ENCODE peak calls at places on chromosome 20, in ten cellular contexts. One of them, this sample, is unnamed.

GRCh38 chr20:32507998-32508774 is 76.9 kb downstream of the NOL4L start:
- DNase-seq in dorsolateral prefrontal cortex: peak
- DNase-seq in astrocyte of the cerebellum: no peak
- DNase-seq in BE2C: no peak
- DNase-seq in fibroblast of lung: no peak
- DNase-seq in choroid plexus epithelial cell: no peak
- DNase-seq in cardiac muscle cell: no peak
- DNase-seq in AG04449: no peak
- DNase-seq in trophoblast cell: no peak
- DNase-seq in heart left ventricle: no peak
- DNase-seq in this sample: no peak

GRCh38 chr20:17748279-17748678 is 48.5 kb downstream of the BANF2 start:
- DNase-seq in dorsolateral prefrontal cortex: no peak
- DNase-seq in astrocyte of the cerebellum: no peak
- DNase-seq in BE2C: no peak
- DNase-seq in fibroblast of lung: no peak
- DNase-seq in choroid plexus epithelial cell: no peak
- DNase-seq in cardiac muscle cell: no peak
- DNase-seq in AG04449: no peak
- DNase-seq in trophoblast cell: no peak
- DNase-seq in heart left ventricle: no peak
- DNase-seq in this sample: no peak

GRCh38 chr20:23641936-23642751 is 4.4 kb upstream of the CST3 start:
- DNase-seq in dorsolateral prefrontal cortex: no peak
- DNase-seq in astrocyte of the cerebellum: no peak
- DNase-seq in BE2C: peak
- DNase-seq in fibroblast of lung: peak
- DNase-seq in choroid plexus epithelial cell: peak
- DNase-seq in cardiac muscle cell: no peak
- DNase-seq in AG04449: peak
- DNase-seq in trophoblast cell: peak
- DNase-seq in heart left ventricle: no peak
- DNase-seq in this sample: peak

GRCh38 chr20:8067082-8067481 is 47.5 kb upstream of the TMX4 start:
- DNase-seq in dorsolateral prefrontal cortex: no peak
- DNase-seq in astrocyte of the cerebellum: no peak
- DNase-seq in BE2C: no peak
- DNase-seq in fibroblast of lung: no peak
- DNase-seq in choroid plexus epithelial cell: no peak
- DNase-seq in cardiac muscle cell: no peak
- DNase-seq in AG04449: no peak
- DNase-seq in trophoblast cell: no peak
- DNase-seq in heart left ventricle: no peak
- DNase-seq in this sample: no peak

GRCh38 chr20:32289661-32290431 is 12.4 kb downstream of the KIF3B start:
- DNase-seq in dorsolateral prefrontal cortex: no peak
- DNase-seq in astrocyte of the cerebellum: no peak
- DNase-seq in BE2C: no peak
- DNase-seq in fibroblast of lung: no peak
- DNase-seq in choroid plexus epithelial cell: no peak
- DNase-seq in cardiac muscle cell: no peak
- DNase-seq in AG04449: no peak
- DNase-seq in trophoblast cell: no peak
- DNase-seq in heart left ventricle: no peak
- DNase-seq in this sample: no peak

GRCh38 chr20:9839626-9840025 is 750 bp upstream of the PAK5 start:
- DNase-seq in dorsolateral prefrontal cortex: no peak
- DNase-seq in astrocyte of the cerebellum: no peak
- DNase-seq in BE2C: no peak
- DNase-seq in fibroblast of lung: no peak
- DNase-seq in choroid plexus epithelial cell: no peak
- DNase-seq in cardiac muscle cell: no peak
- DNase-seq in AG04449: no peak
- DNase-seq in trophoblast cell: no peak
- DNase-seq in heart left ventricle: no peak
- DNase-seq in this sample: no peak

GRCh38 chr20:23165307-23165750 is 79.2 kb upstream of the CD93 start:
- DNase-seq in dorsolateral prefrontal cortex: no peak
- DNase-seq in astrocyte of the cerebellum: no peak
- DNase-seq in BE2C: no peak
- DNase-seq in fibroblast of lung: no peak
- DNase-seq in choroid plexus epithelial cell: no peak
- DNase-seq in cardiac muscle cell: peak
- DNase-seq in AG04449: no peak
- DNase-seq in trophoblast cell: no peak
- DNase-seq in heart left ventricle: no peak
- DNase-seq in this sample: no peak

GRCh38 chr20:63224272-63225081 is 8.5 kb upstream of the YTHDF1 start:
- DNase-seq in dorsolateral prefrontal cortex: no peak
- DNase-seq in astrocyte of the cerebellum: peak
- DNase-seq in BE2C: peak
- DNase-seq in fibroblast of lung: peak
- DNase-seq in choroid plexus epithelial cell: peak
- DNase-seq in cardiac muscle cell: peak
- DNase-seq in AG04449: no peak
- DNase-seq in trophoblast cell: peak
- DNase-seq in heart left ventricle: peak
- DNase-seq in this sample: peak

GRCh38 chr20:2178328-2179232 is 77.0 kb downstream of the STK35 start:
- DNase-seq in dorsolateral prefrontal cortex: no peak
- DNase-seq in astrocyte of the cerebellum: no peak
- DNase-seq in BE2C: no peak
- DNase-seq in fibroblast of lung: peak
- DNase-seq in choroid plexus epithelial cell: no peak
- DNase-seq in cardiac muscle cell: peak
- DNase-seq in AG04449: no peak
- DNase-seq in trophoblast cell: no peak
- DNase-seq in heart left ventricle: no peak
- DNase-seq in this sample: no peak

GRCh38 chr20:10314198-10314597 is 95.6 kb downstream of the SNAP25 start:
- DNase-seq in dorsolateral prefrontal cortex: peak
- DNase-seq in astrocyte of the cerebellum: peak
- DNase-seq in BE2C: no peak
- DNase-seq in fibroblast of lung: peak
- DNase-seq in choroid plexus epithelial cell: peak
- DNase-seq in cardiac muscle cell: peak
- DNase-seq in AG04449: peak
- DNase-seq in trophoblast cell: no peak
- DNase-seq in heart left ventricle: no peak
- DNase-seq in this sample: peak

GRCh38 chr20:51298141-51298540 is 244.4 kb downstream of the NFATC2 start:
- DNase-seq in dorsolateral prefrontal cortex: no peak
- DNase-seq in astrocyte of the cerebellum: no peak
- DNase-seq in BE2C: no peak
- DNase-seq in fibroblast of lung: no peak
- DNase-seq in choroid plexus epithelial cell: no peak
- DNase-seq in cardiac muscle cell: no peak
- DNase-seq in AG04449: no peak
- DNase-seq in trophoblast cell: no peak
- DNase-seq in heart left ventricle: no peak
- DNase-seq in this sample: no peak

GRCh38 chr20:48478370-48478769 is 349.4 kb downstream of the PREX1 start:
- DNase-seq in dorsolateral prefrontal cortex: no peak
- DNase-seq in astrocyte of the cerebellum: no peak
- DNase-seq in BE2C: no peak
- DNase-seq in fibroblast of lung: no peak
- DNase-seq in choroid plexus epithelial cell: no peak
- DNase-seq in cardiac muscle cell: no peak
- DNase-seq in AG04449: no peak
- DNase-seq in trophoblast cell: no peak
- DNase-seq in heart left ventricle: no peak
- DNase-seq in this sample: no peak

GRCh38 chr20:33554914-33555420 is 65.1 kb downstream of the CBFA2T2 start:
- DNase-seq in dorsolateral prefrontal cortex: no peak
- DNase-seq in astrocyte of the cerebellum: peak
- DNase-seq in BE2C: no peak
- DNase-seq in fibroblast of lung: peak
- DNase-seq in choroid plexus epithelial cell: peak
- DNase-seq in cardiac muscle cell: peak
- DNase-seq in AG04449: peak
- DNase-seq in trophoblast cell: no peak
- DNase-seq in heart left ventricle: no peak
- DNase-seq in this sample: peak

GRCh38 chr20:50388733-50389436 is 121.3 kb upstream of the PTPN1 start:
- DNase-seq in dorsolateral prefrontal cortex: no peak
- DNase-seq in astrocyte of the cerebellum: no peak
- DNase-seq in BE2C: no peak
- DNase-seq in fibroblast of lung: no peak
- DNase-seq in choroid plexus epithelial cell: no peak
- DNase-seq in cardiac muscle cell: no peak
- DNase-seq in AG04449: no peak
- DNase-seq in trophoblast cell: no peak
- DNase-seq in heart left ventricle: no peak
- DNase-seq in this sample: no peak

DNA sequence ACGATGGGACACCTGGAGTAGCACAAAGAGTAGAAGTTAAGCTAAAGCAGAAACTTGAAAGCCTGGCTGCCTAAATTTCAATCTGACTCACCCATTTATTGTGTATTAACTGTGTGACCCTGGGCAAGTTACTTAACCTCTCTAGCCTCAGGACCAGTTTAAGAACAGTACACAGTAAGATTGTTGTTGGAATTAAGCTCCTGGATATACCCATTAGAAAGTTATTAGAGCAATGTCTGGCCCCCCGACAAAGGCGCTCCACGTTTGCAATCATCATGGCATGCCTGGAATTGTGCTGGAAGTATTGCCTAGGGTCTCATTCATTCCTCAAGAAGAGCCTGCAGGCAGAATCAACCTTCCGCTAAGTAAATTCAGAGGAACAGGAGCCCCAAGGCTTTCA is 1.4 kb downstream of the SDC4 start:
- DNase-seq in dorsolateral prefrontal cortex: no peak
- DNase-seq in astrocyte of the cerebellum: no peak
- DNase-seq in BE2C: no peak
- DNase-seq in fibroblast of lung: peak
- DNase-seq in choroid plexus epithelial cell: no peak
- DNase-seq in cardiac muscle cell: no peak
- DNase-seq in AG04449: no peak
- DNase-seq in trophoblast cell: peak
- DNase-seq in heart left ventricle: no peak
- DNase-seq in this sample: no peak
- H3K4me3 ChIP-seq in dorsolateral prefrontal cortex: peak
- H3K4me3 ChIP-seq in astrocyte of the cerebellum: peak
- H3K4me3 ChIP-seq in BE2C: no peak
- H3K4me3 ChIP-seq in fibroblast of lung: peak
- H3K4me3 ChIP-seq in choroid plexus epithelial cell: peak
- H3K4me3 ChIP-seq in cardiac muscle cell: peak
- H3K4me3 ChIP-seq in AG04449: peak
- H3K4me3 ChIP-seq in trophoblast cell: peak
- H3K4me3 ChIP-seq in heart left ventricle: peak
- H3K4me3 ChIP-seq in this sample: peak

GRCh38 chr20:58853466-58853865 is 950 bp downstream of the GNAS start:
- DNase-seq in dorsolateral prefrontal cortex: no peak
- DNase-seq in astrocyte of the cerebellum: no peak
- DNase-seq in BE2C: no peak
- DNase-seq in fibroblast of lung: no peak
- DNase-seq in choroid plexus epithelial cell: no peak
- DNase-seq in cardiac muscle cell: no peak
- DNase-seq in AG04449: no peak
- DNase-seq in trophoblast cell: no peak
- DNase-seq in heart left ventricle: no peak
- DNase-seq in this sample: no peak

GRCh38 chr20:58852559-58853271 is at the start of gene GNAS:
- DNase-seq in dorsolateral prefrontal cortex: no peak
- DNase-seq in astrocyte of the cerebellum: peak
- DNase-seq in BE2C: peak
- DNase-seq in fibroblast of lung: peak
- DNase-seq in choroid plexus epithelial cell: peak
- DNase-seq in cardiac muscle cell: peak
- DNase-seq in AG04449: no peak
- DNase-seq in trophoblast cell: peak
- DNase-seq in heart left ventricle: peak
- DNase-seq in this sample: peak

GRCh38 chr20:58851221-58851968 is 693 bp upstream of the GNAS-AS1 start:
- DNase-seq in dorsolateral prefrontal cortex: no peak
- DNase-seq in astrocyte of the cerebellum: no peak
- DNase-seq in BE2C: no peak
- DNase-seq in fibroblast of lung: no peak
- DNase-seq in choroid plexus epithelial cell: no peak
- DNase-seq in cardiac muscle cell: no peak
- DNase-seq in AG04449: no peak
- DNase-seq in trophoblast cell: no peak
- DNase-seq in heart left ventricle: no peak
- DNase-seq in this sample: no peak

GRCh38 chr20:58850693-58851174 is at the start of gene GNAS-AS1:
- DNase-seq in dorsolateral prefrontal cortex: peak
- DNase-seq in astrocyte of the cerebellum: peak
- DNase-seq in BE2C: peak
- DNase-seq in fibroblast of lung: peak
- DNase-seq in choroid plexus epithelial cell: peak
- DNase-seq in cardiac muscle cell: peak
- DNase-seq in AG04449: peak
- DNase-seq in trophoblast cell: no peak
- DNase-seq in heart left ventricle: peak
- DNase-seq in this sample: peak

GRCh38 chr20:58851969-58852458 is 502 bp upstream of the GNAS start:
- DNase-seq in dorsolateral prefrontal cortex: no peak
- DNase-seq in astrocyte of the cerebellum: no peak
- DNase-seq in BE2C: no peak
- DNase-seq in fibroblast of lung: no peak
- DNase-seq in choroid plexus epithelial cell: no peak
- DNase-seq in cardiac muscle cell: no peak
- DNase-seq in AG04449: no peak
- DNase-seq in trophoblast cell: no peak
- DNase-seq in heart left ventricle: no peak
- DNase-seq in this sample: no peak
- H3K4me3 ChIP-seq in dorsolateral prefrontal cortex: peak
- H3K4me3 ChIP-seq in astrocyte of the cerebellum: peak
- H3K4me3 ChIP-seq in BE2C: peak
- H3K4me3 ChIP-seq in fibroblast of lung: peak
- H3K4me3 ChIP-seq in choroid plexus epithelial cell: peak
- H3K4me3 ChIP-seq in cardiac muscle cell: peak
- H3K4me3 ChIP-seq in AG04449: peak
- H3K4me3 ChIP-seq in trophoblast cell: peak
- H3K4me3 ChIP-seq in heart left ventricle: peak
- H3K4me3 ChIP-seq in this sample: peak

DNA sequence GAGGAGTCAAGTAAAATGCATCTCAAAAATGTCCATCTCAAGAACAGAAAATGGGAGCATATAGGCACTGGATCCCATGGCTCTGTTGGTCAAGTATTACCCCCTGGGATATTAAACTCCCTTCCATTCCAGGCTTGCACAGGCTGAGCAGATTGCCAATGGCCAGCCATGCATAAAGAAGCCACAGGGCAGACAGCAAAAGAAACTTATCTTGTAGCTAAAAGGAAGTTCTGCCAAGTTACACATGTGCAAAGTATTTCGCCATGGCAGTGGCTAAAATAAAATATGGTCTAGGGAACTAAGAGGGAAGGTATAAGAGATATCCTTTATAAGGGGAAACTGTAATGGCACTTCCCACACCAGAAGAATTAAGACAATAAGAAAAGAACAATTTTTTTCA is 415.6 kb upstream of the BTBD3 start:
- DNase-seq in dorsolateral prefrontal cortex: no peak
- DNase-seq in astrocyte of the cerebellum: peak
- DNase-seq in BE2C: no peak
- DNase-seq in fibroblast of lung: peak
- DNase-seq in choroid plexus epithelial cell: peak
- DNase-seq in cardiac muscle cell: no peak
- DNase-seq in AG04449: no peak
- DNase-seq in trophoblast cell: no peak
- DNase-seq in heart left ventricle: no peak
- DNase-seq in this sample: no peak
- H3K4me3 ChIP-seq in dorsolateral prefrontal cortex: no peak
- H3K4me3 ChIP-seq in astrocyte of the cerebellum: no peak
- H3K4me3 ChIP-seq in BE2C: no peak
- H3K4me3 ChIP-seq in fibroblast of lung: no peak
- H3K4me3 ChIP-seq in choroid plexus epithelial cell: no peak
- H3K4me3 ChIP-seq in cardiac muscle cell: no peak
- H3K4me3 ChIP-seq in AG04449: no peak
- H3K4me3 ChIP-seq in trophoblast cell: no peak
- H3K4me3 ChIP-seq in heart left ventricle: no peak
- H3K4me3 ChIP-seq in this sample: no peak

GRCh38 chr20:53660078-53660909 is 66.7 kb upstream of the ZNF217 start:
- DNase-seq in dorsolateral prefrontal cortex: no peak
- DNase-seq in astrocyte of the cerebellum: no peak
- DNase-seq in BE2C: no peak
- DNase-seq in fibroblast of lung: no peak
- DNase-seq in choroid plexus epithelial cell: peak
- DNase-seq in cardiac muscle cell: no peak
- DNase-seq in AG04449: no peak
- DNase-seq in trophoblast cell: no peak
- DNase-seq in heart left ventricle: peak
- DNase-seq in this sample: no peak
- H3K4me3 ChIP-seq in dorsolateral prefrontal cortex: peak
- H3K4me3 ChIP-seq in astrocyte of the cerebellum: no peak
- H3K4me3 ChIP-seq in BE2C: no peak
- H3K4me3 ChIP-seq in fibroblast of lung: peak
- H3K4me3 ChIP-seq in choroid plexus epithelial cell: peak
- H3K4me3 ChIP-seq in cardiac muscle cell: no peak
- H3K4me3 ChIP-seq in AG04449: peak
- H3K4me3 ChIP-seq in trophoblast cell: peak
- H3K4me3 ChIP-seq in heart left ventricle: peak
- H3K4me3 ChIP-seq in this sample: peak